ENCODE peak calls at places on chromosomes 11 and 22, in eight cellular contexts. M, G, H, N, S, R, Z and U are unnamed samples.

GRCh38 chr22:24759765-24760164 is 14.8 kb downstream of the PIWIL3 start:
- DNase-seq in N (no peak), M (no peak), G (no peak), Z (no peak), S (no peak), H (no peak), R (no peak), U (no peak)

GRCh38 chr11:69140635-69141034 is 15.1 kb upstream of the SMIM38 start:
- DNase-seq in H (no peak), M (no peak), R (no peak), Z (no peak), G (peak; percentile 13), N (no peak), S (no peak), U (peak; percentile 88)

GRCh38 chr11:126337472-126338241 is 17.8 kb upstream of the ST3GAL4 start:
- DNase-seq in M (no peak), G (no peak), S (no peak), Z (no peak), N (no peak), H (no peak), R (peak; percentile 57), U (no peak)

GRCh38 chr22:50308986-50309600 is 1.6 kb upstream of the PLXNB2 start:
- DNase-seq in S (no peak), Z (no peak), H (peak; percentile 32), N (no peak), M (no peak), G (no peak), R (no peak), U (no peak)

GRCh38 chr22:29691636-29692326 is 28.0 kb upstream of the CABP7 start:
- DNase-seq in M (no peak), R (no peak), N (no peak), S (peak; percentile 71), H (no peak), Z (no peak), G (no peak), U (no peak)

GRCh38 chr11:28767574-28767973 is 659.4 kb downstream of the METTL15 start:
- DNase-seq in G (no peak), Z (no peak), S (no peak), N (no peak), H (no peak), M (peak; percentile 59), R (no peak), U (no peak)

GRCh38 chr11:65524010-65524746 is 705 bp upstream of the SCYL1 start:
- DNase-seq in H (peak; percentile 57), N (no peak), S (no peak), G (no peak), M (no peak), Z (peak; percentile 75), R (peak; percentile 83), U (peak; percentile 18)

GRCh38 chr11:61966673-61967176 is 709 bp downstream of the FTH1 start:
- DNase-seq in Z (no peak), N (no peak), G (no peak), M (no peak), H (no peak), R (peak; percentile 70), S (peak; percentile 30), U (peak; percentile 66)

GRCh38 chr11:116736763-116737162 is 36.0 kb downstream of the BUD13 start:
- DNase-seq in H (no peak), N (peak; percentile 33), R (no peak), Z (no peak), G (no peak), M (no peak), S (peak; percentile 64), U (no peak)

GRCh38 chr11:65616575-65617001 is 1.0 kb downstream of the PCNX3 start:
- DNase-seq in S (no peak), R (no peak), M (no peak), Z (no peak), G (no peak), H (no peak), N (no peak), U (no peak)

GRCh38 chr11:70620510-70621184 is 222.3 kb downstream of the CTTN start:
- DNase-seq in M (no peak), S (no peak), G (no peak), Z (no peak), H (no peak), N (no peak), R (no peak), U (no peak)

GRCh38 chr22:48824673-48825651 is 1002.7 kb downstream of the BRD1 start:
- DNase-seq in S (no peak), G (no peak), N (no peak), H (no peak), Z (no peak), M (no peak), R (peak; percentile 48), U (no peak)

GRCh38 chr11:45371251-45371749 is 85.2 kb upstream of the SYT13 start:
- DNase-seq in M (peak; percentile 46), G (peak; percentile 65), Z (peak; percentile 70), S (peak; percentile 96), R (peak; percentile 81), N (peak; percentile 84), H (peak; percentile 59), U (peak; percentile 38)

DNA sequence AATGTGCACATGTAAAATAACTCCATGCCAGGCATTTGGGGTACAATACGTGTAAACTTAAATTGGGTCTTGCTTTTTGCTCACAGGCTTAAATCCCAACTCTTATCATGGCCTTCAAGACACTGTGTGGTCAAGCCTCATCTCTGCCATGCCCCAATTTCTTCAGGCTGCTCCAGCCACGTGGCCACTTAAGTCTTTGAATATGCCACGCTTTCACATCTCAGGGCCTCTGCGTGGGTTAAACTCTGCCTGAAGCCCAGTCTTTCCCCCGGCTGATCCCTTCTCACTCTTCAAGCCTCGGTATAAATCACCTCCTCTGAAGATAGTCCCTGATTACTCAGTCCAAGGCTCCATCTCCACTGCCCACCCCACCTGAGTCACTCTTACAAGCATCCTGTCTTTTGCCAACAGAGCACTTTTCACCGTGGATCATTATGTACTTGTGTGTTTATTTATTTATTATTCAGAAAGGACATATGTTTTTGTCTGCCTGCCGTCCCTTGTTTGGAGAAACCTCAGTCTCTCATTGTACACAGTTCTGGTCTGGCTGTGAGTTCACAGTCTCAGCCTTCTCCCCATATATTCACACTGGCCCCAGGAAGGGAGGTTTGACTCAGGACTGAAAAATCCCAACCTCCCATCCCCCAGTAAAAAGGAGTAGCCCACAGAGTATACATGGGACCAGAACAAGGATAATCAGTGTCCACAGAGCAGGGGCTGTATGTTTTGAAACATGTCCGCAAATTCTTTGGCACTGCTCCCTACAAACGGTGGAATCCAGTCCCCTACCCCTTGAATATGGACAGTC is 344.7 kb downstream of the MN1 start:
- DNase-seq in M (peak; percentile 93), R (no peak), S (no peak), N (peak; percentile 44), Z (no peak), G (no peak), H (no peak), U (peak; percentile 94)
- H3K4me3 ChIP-seq in M (no peak overlapping the region), R (no peak overlapping the region), S (no peak overlapping the region), N (no peak overlapping the region), Z (no peak overlapping the region), G (no peak overlapping the region), H (no peak overlapping the region), U (no peak overlapping the region)

GRCh38 chr11:3796796-3797328 is 492 bp downstream of the NUP98 start:
- DNase-seq in N (peak; percentile 49), H (no peak), S (peak; percentile 73), M (no peak), G (no peak), Z (no peak), R (no peak), U (no peak)
- H3K27ac ChIP-seq in N (peak overlapping the region; percentile 95), H (peak overlapping the region; percentile 52), S (peak overlapping the region; percentile 52), M (peak overlapping the region; percentile 79), G (peak overlapping the region; percentile 97), Z (peak overlapping the region; percentile 100), R (peak overlapping the region; percentile 98), U (peak overlapping the region; percentile 90)

DNA sequence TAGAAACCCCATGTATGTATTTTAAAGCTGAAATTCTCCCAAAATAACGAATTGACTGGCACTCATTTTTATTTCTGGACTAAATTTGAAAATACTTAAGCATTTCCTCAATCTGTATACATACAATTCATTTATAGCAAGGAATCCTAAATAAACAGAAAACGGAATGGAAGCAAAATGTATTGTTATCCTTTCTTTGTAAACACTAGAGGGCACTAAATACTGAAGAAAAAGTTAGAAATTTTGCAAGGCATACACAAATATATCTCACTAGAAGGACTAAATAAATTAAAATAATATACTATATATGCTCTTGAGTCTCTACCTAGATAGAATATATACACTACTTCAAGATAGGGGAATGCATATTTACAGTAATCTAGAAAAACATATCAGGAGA is 23.1 kb upstream of the ANO5 start:
- DNase-seq in G (no peak), Z (no peak), N (no peak), S (peak; percentile 27), M (peak; percentile 0), R (no peak), H (no peak), U (no peak)
- TF ChIP-seq CTCF in G (peak; percentile 20), Z (peak; percentile 33), N (peak; percentile 49), S (peak; percentile 73), M (peak; percentile 13), R (peak; percentile 42), H (peak; percentile 25), U (no peak)

GRCh38 chr22:31754813-31755212 is 994 bp downstream of the DEPDC5 start:
- DNase-seq in G (no peak), M (no peak), N (no peak), S (no peak), R (no peak), H (no peak), Z (no peak), U (no peak)
- H3K4me3 ChIP-seq in G (peak overlapping the region; percentile 88), M (peak overlapping the region; percentile 67), N (peak overlapping the region; percentile 82), S (peak overlapping the region; percentile 58), R (peak overlapping the region; percentile 80), H (no peak overlapping the region), Z (peak overlapping the region; percentile 81), U (peak overlapping the region; percentile 82)